ENCODE peak calls at places on chromosome 3, in nine cellular contexts. B is substantia nigra, D is PC-3, K is stomach, Y is Caki2, L is GM03348, I is ACHN, T is right atrium auricular region, V is activated gamma-delta T cell treated with Interleukin-2 at 50 U/mL for 16 hours. J is an unnamed sample.

GRCh38 chr3:107674371-107674770 is 151.6 kb downstream of the BBX start:
- DNase-seq in B (no peak), D (no peak), K (no peak), Y (no peak), L (no peak), I (no peak), T (no peak), V (no peak), J (peak; percentile 25)

GRCh38 chr3:134312072-134312872 is 61.6 kb upstream of the RYK start:
- DNase-seq in B (no peak), D (peak; percentile 27), K (peak; percentile 79), Y (peak; percentile 77), L (no peak), I (peak; percentile 92), T (peak; percentile 60), V (no peak), J (no peak)

GRCh38 chr3:143192193-143192592 is 72.6 kb downstream of the CHST2 start:
- DNase-seq in B (no peak), D (no peak), K (no peak), Y (no peak), L (no peak), I (no peak), T (no peak), V (no peak), J (no peak)

GRCh38 chr3:197367081-197367780 is 68.8 kb upstream of the DLG1 start:
- DNase-seq in B (no peak), D (peak; percentile 99), K (peak; percentile 74), Y (no peak), L (peak; percentile 42), I (peak; percentile 95), T (peak; percentile 47), V (no peak), J (no peak)

GRCh38 chr3:161274691-161275298 is 53.7 kb downstream of the NMD3 start:
- DNase-seq in B (peak; percentile 0), D (peak; percentile 85), K (no peak), Y (no peak), L (peak; percentile 50), I (peak; percentile 47), T (no peak), V (peak; percentile 27), J (no peak)

GRCh38 chr3:169283902-169284451 is 379.5 kb downstream of the MECOM start:
- DNase-seq in B (no peak), D (no peak), K (peak; percentile 82), Y (no peak), L (no peak), I (no peak), T (no peak), V (no peak), J (no peak)

GRCh38 chr3:108406661-108407206 is 103.7 kb downstream of the MYH15 start:
- DNase-seq in B (no peak), D (peak; percentile 74), K (no peak), Y (peak; percentile 47), L (peak; percentile 76), I (no peak), T (no peak), V (peak; percentile 5), J (no peak)

GRCh38 chr3:142027295-142027694 is 122.0 kb downstream of the TFDP2 start:
- DNase-seq in B (no peak), D (no peak), K (no peak), Y (no peak), L (peak; percentile 10), I (no peak), T (no peak), V (no peak), J (no peak)

GRCh38 chr3:128367221-128367620 is 99.5 kb downstream of the DNAJB8 start:
- DNase-seq in B (no peak), D (no peak), K (no peak), Y (no peak), L (no peak), I (no peak), T (no peak), V (no peak), J (no peak)

GRCh38 chr3:126418256-126418530 is 23.5 kb downstream of the CFAP100 start:
- DNase-seq in B (no peak), D (no peak), K (no peak), Y (no peak), L (no peak), I (no peak), T (no peak), V (no peak), J (no peak)

GRCh38 chr3:188165596-188165995 is 11.6 kb downstream of the LPP start:
- DNase-seq in B (no peak), D (no peak), K (no peak), Y (peak; percentile 66), L (no peak), I (peak; percentile 46), T (no peak), V (no peak), J (no peak)